ENCODE peak calls at places on chromosomes 6 and 20, in seven cellular contexts. D is spleen, Y is prostate gland, H is stomach, W is breast epithelium, M is transverse colon, I is GM23338. T is an unnamed sample.

GRCh38 chr6:157879873-157880254 is 56.8 kb downstream of the SNX9 start:
- DNase-seq in Y (no peak), H (no peak), W (no peak), I (no peak), D (no peak), M (no peak), T (no peak)

GRCh38 chr20:21288587-21289370 is 14.4 kb upstream of the XRN2 start:
- DNase-seq in D (no peak), W (no peak), Y (no peak), I (no peak), H (no peak), M (no peak), T (no peak)

GRCh38 chr20:54208492-54209044 is 681 bp downstream of the PFDN4 start:
- DNase-seq in H (no peak), I (peak; percentile 45), D (no peak), W (no peak), Y (no peak), M (no peak), T (no peak)

GRCh38 chr20:58745391-58745790 is 52.8 kb downstream of the NPEPL1 start:
- DNase-seq in M (no peak), Y (no peak), I (no peak), W (no peak), H (no peak), D (peak; percentile 53), T (no peak)

GRCh38 chr6:100417037-100417436 is 47.7 kb downstream of the SIM1 start:
- DNase-seq in H (no peak), D (no peak), W (no peak), Y (no peak), M (no peak), I (no peak), T (no peak)

GRCh38 chr6:33822575-33823395 is 19.0 kb upstream of the MLN start:
- DNase-seq in M (no peak), H (no peak), I (peak; percentile 89), W (no peak), Y (no peak), D (no peak), T (no peak)

GRCh38 chr20:31746068-31746878 is 7.2 kb downstream of the TPX2 start:
- DNase-seq in I (no peak), H (no peak), Y (no peak), M (no peak), D (no peak), W (no peak), T (no peak)

GRCh38 chr20:19785886-19786285 is 27.8 kb downstream of the RIN2 start:
- DNase-seq in M (no peak), H (no peak), W (no peak), Y (no peak), D (no peak), I (no peak), T (no peak)

GRCh38 chr20:58889334-58890072 is 37.0 kb downstream of the GNAS start:
- DNase-seq in M (no peak), I (no peak), W (no peak), D (peak; percentile 87), H (no peak), Y (no peak), T (no peak)

GRCh38 chr20:36481380-36482043 is 59.8 kb upstream of the MYL9 start:
- DNase-seq in M (no peak), D (no peak), H (no peak), I (peak; percentile 41), Y (no peak), W (no peak), T (no peak)

GRCh38 chr6:89989742-89990141 is 95.5 kb downstream of the GJA10 start:
- DNase-seq in M (no peak), I (no peak), H (no peak), W (no peak), D (no peak), Y (no peak), T (no peak)

GRCh38 chr20:723756-724155 is 44.5 kb downstream of the SLC52A3 start:
- DNase-seq in H (no peak), D (peak; percentile 56), M (no peak), I (peak; percentile 58), Y (peak; percentile 43), W (no peak), T (no peak)

GRCh38 chr6:150301871-150302800 is 66.7 kb upstream of the IYD start:
- DNase-seq in M (no peak), Y (no peak), H (no peak), I (no peak), D (no peak), W (no peak), T (peak; percentile 53)

GRCh38 chr6:163867518-163868292 is 453.2 kb downstream of the QKI start:
- DNase-seq in M (no peak), Y (no peak), D (no peak), H (no peak), W (no peak), I (peak; percentile 55), T (no peak)

GRCh38 chr20:36825374-36826104 is 50.4 kb upstream of the TLDC2 start:
- DNase-seq in W (no peak), I (peak; percentile 35), M (no peak), Y (no peak), H (no peak), D (no peak), T (no peak)

GRCh38 chr6:164345340-164345739 is 930.8 kb downstream of the QKI start:
- DNase-seq in Y (no peak), D (no peak), I (peak; percentile 21), W (no peak), M (no peak), H (no peak), T (no peak)

GRCh38 chr6:11171952-11172351 is 60.4 kb upstream of the ERVFRD-1 start:
- DNase-seq in I (no peak), Y (no peak), H (no peak), D (no peak), W (no peak), M (no peak), T (no peak)

GRCh38 chr6:14321992-14322772 is 204.6 kb downstream of the CD83 start:
- DNase-seq in M (peak; percentile 44), W (no peak), H (no peak), Y (no peak), I (peak; percentile 29), D (no peak), T (no peak)

GRCh38 chr20:19735446-19735845 is 22.6 kb upstream of the RIN2 start:
- DNase-seq in M (peak; percentile 72), I (no peak), D (no peak), Y (peak; percentile 15), W (peak; percentile 67), H (peak; percentile 73), T (peak; percentile 64)

GRCh38 chr6:124400600-124400999 is 561.6 kb upstream of the RNF217 start:
- DNase-seq in M (no peak), I (no peak), D (no peak), H (no peak), Y (no peak), W (no peak), T (no peak)

GRCh38 chr20:35909176-35909575 is 45.1 kb downstream of the SCAND1 start:
- DNase-seq in W (no peak), I (no peak), D (no peak), M (no peak), Y (no peak), H (no peak), T (no peak)

GRCh38 chr20:58989196-58989595 is 8.1 kb downstream of the NELFCD start:
- DNase-seq in D (peak; percentile 25), M (no peak), W (no peak), I (no peak), H (no peak), Y (no peak), T (no peak)

DNA sequence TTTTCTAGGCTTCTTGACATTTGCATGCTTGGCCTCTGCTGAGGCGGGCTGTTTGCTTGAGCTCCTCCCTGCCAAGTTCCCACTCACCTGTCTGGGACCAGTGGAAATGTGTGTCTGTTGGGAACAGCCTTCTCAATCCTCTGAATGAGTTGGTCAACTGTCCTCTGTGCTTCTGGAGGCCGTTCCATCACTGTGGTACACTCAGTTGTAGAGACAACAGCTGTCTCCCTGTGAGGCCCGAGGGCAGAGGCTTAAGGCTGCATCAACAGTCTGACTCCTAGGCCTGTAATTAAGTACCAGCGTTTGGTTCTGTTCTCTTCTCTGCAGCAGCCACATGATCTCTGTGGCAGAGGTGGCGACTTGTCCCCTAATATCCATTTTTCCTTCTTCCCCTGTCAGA is 110.9 kb downstream of the CDC5L start:
- DNase-seq in M (no peak), Y (no peak), H (no peak), D (no peak), W (no peak), I (no peak), T (no peak)
- TF ChIP-seq POLR2AphosphoS5 in M (no peak), Y (no peak), H (no peak), D (no peak), W (no peak), I (no peak), T (no peak)

GRCh38 chr6:144346719-144347446 is 61.7 kb downstream of the UTRN start:
- DNase-seq in W (no peak), Y (no peak), H (no peak), I (no peak), M (no peak), D (no peak), T (no peak)
- H3K4me1 ChIP-seq in W (peaks cover 8% of the 10 kb centered on the region), Y (peaks cover 4% of the 10 kb centered on the region), H (peaks cover 54% of the 10 kb centered on the region), I (peaks cover 28% of the 10 kb centered on the region), M (peaks cover 29% of the 10 kb centered on the region), D (peaks cover 97% of the 10 kb centered on the region), T (peaks cover 52% of the 10 kb centered on the region)

DNA sequence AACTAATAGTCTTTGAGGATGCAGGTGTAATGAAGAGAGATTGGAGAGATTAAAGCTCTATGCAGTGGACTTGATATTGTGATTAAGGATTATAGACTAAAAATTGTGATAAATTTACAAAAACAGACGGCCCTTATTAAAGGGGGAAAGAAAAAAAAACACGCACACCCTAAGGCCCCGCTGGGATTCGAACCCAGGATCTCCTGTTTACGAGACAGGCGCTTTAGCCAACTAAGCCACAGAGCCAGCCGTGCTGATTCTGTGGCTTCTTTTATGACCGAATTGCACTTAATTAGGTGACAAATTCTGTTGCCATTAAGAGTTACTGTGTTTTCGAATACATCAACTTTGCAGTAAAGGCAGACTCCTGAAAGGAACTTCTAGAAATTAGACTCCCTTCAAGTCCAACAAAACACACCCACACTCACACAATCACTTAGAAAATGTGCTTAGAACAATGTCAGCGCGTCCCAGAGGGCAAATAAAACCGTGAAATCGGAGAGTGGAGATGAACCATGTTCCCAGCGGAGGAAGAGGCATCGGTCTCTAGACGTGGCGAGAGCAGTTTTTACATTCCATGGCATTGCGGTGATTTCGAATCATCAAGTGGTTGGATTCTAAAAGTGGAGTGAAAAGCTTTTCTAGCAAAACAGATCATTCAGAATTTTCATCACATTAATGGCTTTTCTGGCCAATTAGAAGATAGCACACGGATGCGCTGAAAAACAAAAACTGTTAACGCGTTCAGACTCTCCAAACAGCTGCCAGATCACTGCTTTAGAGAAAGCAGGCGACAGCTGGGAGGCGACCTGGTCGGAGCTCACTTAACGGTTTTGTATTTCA is 122.6 kb downstream of the GPX5 start:
- DNase-seq in Y (peak; percentile 12), H (no peak), I (peak; percentile 82), M (no peak), W (no peak), D (no peak), T (peak; percentile 90)
- TF ChIP-seq POLR2AphosphoS5 in Y (peak; percentile 5), H (no peak), I (no peak), M (no peak), W (no peak), D (no peak), T (peak; percentile 24)

DNA sequence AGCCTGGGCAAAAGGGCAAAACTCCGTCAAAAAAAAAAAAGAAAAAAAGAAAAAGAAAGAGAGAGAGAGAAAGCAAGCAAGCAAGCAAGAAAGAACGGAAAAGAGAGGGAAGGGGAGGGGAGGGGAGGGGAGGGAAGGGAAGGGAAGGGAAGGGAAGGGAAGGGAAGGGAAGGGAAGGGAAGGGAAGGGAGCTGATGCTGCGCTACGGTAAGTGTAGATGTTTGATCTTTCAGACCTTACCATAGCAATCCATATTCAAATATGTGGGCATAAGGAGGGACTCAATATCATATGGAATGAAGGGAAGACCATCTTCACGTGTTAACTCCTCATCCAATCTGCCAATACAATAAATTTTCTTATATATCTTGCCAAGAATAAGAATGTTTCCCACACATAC is 11.9 kb downstream of the DPPA5 start:
- DNase-seq in H (no peak), W (no peak), M (no peak), I (no peak), D (no peak), Y (no peak), T (no peak)
- H3K4me1 ChIP-seq in H (no peaks in the 10 kb centered on the region), W (no peaks in the 10 kb centered on the region), M (no peaks in the 10 kb centered on the region), I (peaks cover 10% of the 10 kb centered on the region), D (no peaks in the 10 kb centered on the region), Y (no peaks in the 10 kb centered on the region), T (no peaks in the 10 kb centered on the region)

T was measured in Panc1.